ENCODE peak calls at places on chromosomes 3 and 15, in four cellular contexts. W, X, U and C are unnamed samples.

GRCh38 chr15:95559875-95560394 is 770.6 kb upstream of the NR2F2 start:
- DNase-seq in W (no peak), X (no peak), U (no peak), C (no peak)

GRCh38 chr15:59594493-59594942 is 17.1 kb upstream of the GCNT3 start:
- DNase-seq in W (no peak), X (no peak), U (no peak), C (no peak)

GRCh38 chr3:133115178-133115577 is 77.0 kb downstream of the TMEM108 start:
- DNase-seq in W (no peak), X (no peak), U (no peak), C (no peak)

GRCh38 chr15:49946681-49947080 is 172.4 kb downstream of the ATP8B4 start:
- DNase-seq in W (no peak), X (no peak), U (no peak), C (no peak)

GRCh38 chr15:58201536-58201935 is 63.4 kb downstream of the AQP9 start:
- DNase-seq in W (no peak), X (no peak), U (no peak), C (no peak)

GRCh38 chr15:58980351-58980939 is 7.0 kb upstream of the RNF111 start:
- DNase-seq in W (no peak), X (no peak), U (no peak), C (peak)

GRCh38 chr3:141486735-141487418 is at the start of gene RASA2:
- DNase-seq in W (peak), X (peak), U (peak), C (peak)

GRCh38 chr3:77296527-77296926 is 256.6 kb downstream of the ROBO2 start:
- DNase-seq in W (no peak), X (no peak), U (no peak), C (no peak)

GRCh38 chr3:16881896-16882645 is 2.7 kb upstream of the PLCL2 start:
- DNase-seq in W (no peak), X (no peak), U (no peak), C (no peak)

GRCh38 chr15:40847225-40847961 is 3.5 kb downstream of the SPINT1 start:
- DNase-seq in W (no peak), X (no peak), U (no peak), C (no peak)

GRCh38 chr3:105553851-105554250 is 187.1 kb downstream of the ALCAM start:
- DNase-seq in W (no peak), X (no peak), U (no peak), C (no peak)

GRCh38 chr3:88057650-88058321 is 1.0 kb downstream of the CGGBP1 start:
- DNase-seq in W (no peak), X (no peak), U (no peak), C (no peak)